ENCODE peak calls at places on chromosomes 13 and 19, in six cellular contexts. One of them, this sample, is unnamed.

GRCh38 chr13:103852036-103852435 is 785.8 kb upstream of the SLC10A2 start:
- DNase-seq in AG10803: no peak
- DNase-seq in GM23338: no peak
- DNase-seq in fibroblast of lung: no peak
- DNase-seq in esophagus muscularis mucosa: no peak
- DNase-seq in astrocyte of the spinal cord: no peak
- DNase-seq in this sample: no peak

GRCh38 chr19:38526430-38526829 is 91.3 kb downstream of the MAP4K1 start:
- DNase-seq in AG10803: no peak
- DNase-seq in GM23338: no peak
- DNase-seq in fibroblast of lung: no peak
- DNase-seq in esophagus muscularis mucosa: no peak
- DNase-seq in astrocyte of the spinal cord: no peak
- DNase-seq in this sample: no peak

GRCh38 chr19:51433092-51433491 is 15.7 kb upstream of the SIGLEC10 start:
- DNase-seq in AG10803: no peak
- DNase-seq in GM23338: no peak
- DNase-seq in fibroblast of lung: no peak
- DNase-seq in esophagus muscularis mucosa: no peak
- DNase-seq in astrocyte of the spinal cord: no peak
- DNase-seq in this sample: no peak

GRCh38 chr13:76759877-76760276 is 126.3 kb downstream of the KCTD12 start:
- DNase-seq in AG10803: no peak
- DNase-seq in GM23338: no peak
- DNase-seq in fibroblast of lung: peak; percentile 71
- DNase-seq in esophagus muscularis mucosa: no peak
- DNase-seq in astrocyte of the spinal cord: peak; percentile 38
- DNase-seq in this sample: peak; percentile 90

GRCh38 chr13:59497845-59498244 is 665.9 kb downstream of the DIAPH3 start:
- DNase-seq in AG10803: no peak
- DNase-seq in GM23338: no peak
- DNase-seq in fibroblast of lung: no peak
- DNase-seq in esophagus muscularis mucosa: no peak
- DNase-seq in astrocyte of the spinal cord: no peak
- DNase-seq in this sample: no peak

GRCh38 chr19:51354742-51355148 is 11.4 kb downstream of the ETFB start:
- DNase-seq in AG10803: no peak
- DNase-seq in GM23338: peak; percentile 81
- DNase-seq in fibroblast of lung: peak; percentile 56
- DNase-seq in esophagus muscularis mucosa: no peak
- DNase-seq in astrocyte of the spinal cord: peak; percentile 17
- DNase-seq in this sample: peak; percentile 70

GRCh38 chr13:112116187-112116950 is 49.4 kb downstream of the SOX1 start:
- DNase-seq in AG10803: no peak
- DNase-seq in GM23338: no peak
- DNase-seq in fibroblast of lung: no peak
- DNase-seq in esophagus muscularis mucosa: no peak
- DNase-seq in astrocyte of the spinal cord: no peak
- DNase-seq in this sample: no peak

GRCh38 chr19:8108560-8109445 is 40.6 kb downstream of the FBN3 start:
- DNase-seq in AG10803: no peak
- DNase-seq in GM23338: no peak
- DNase-seq in fibroblast of lung: no peak
- DNase-seq in esophagus muscularis mucosa: no peak
- DNase-seq in astrocyte of the spinal cord: no peak
- DNase-seq in this sample: no peak

GRCh38 chr19:28869459-28869858 is 343.5 kb downstream of the UQCRFS1 start:
- DNase-seq in AG10803: no peak
- DNase-seq in GM23338: no peak
- DNase-seq in fibroblast of lung: no peak
- DNase-seq in esophagus muscularis mucosa: no peak
- DNase-seq in astrocyte of the spinal cord: no peak
- DNase-seq in this sample: no peak

GRCh38 chr19:56091066-56091490 is 30.0 kb downstream of the ZNF787 start:
- DNase-seq in AG10803: peak; percentile 37
- DNase-seq in GM23338: no peak
- DNase-seq in fibroblast of lung: peak; percentile 40
- DNase-seq in esophagus muscularis mucosa: no peak
- DNase-seq in astrocyte of the spinal cord: peak; percentile 31
- DNase-seq in this sample: peak; percentile 32

GRCh38 chr13:106118996-106119395 is 416.5 kb downstream of the EFNB2 start:
- DNase-seq in AG10803: no peak
- DNase-seq in GM23338: no peak
- DNase-seq in fibroblast of lung: peak; percentile 61
- DNase-seq in esophagus muscularis mucosa: no peak
- DNase-seq in astrocyte of the spinal cord: no peak
- DNase-seq in this sample: no peak

GRCh38 chr13:29713841-29714240 is 118.4 kb upstream of the SLC7A1 start:
- DNase-seq in AG10803: no peak
- DNase-seq in GM23338: peak; percentile 57
- DNase-seq in fibroblast of lung: no peak
- DNase-seq in esophagus muscularis mucosa: no peak
- DNase-seq in astrocyte of the spinal cord: peak; percentile 29
- DNase-seq in this sample: peak; percentile 14

GRCh38 chr13:32224916-32225315 is 90.2 kb downstream of the ZAR1L start:
- DNase-seq in AG10803: no peak
- DNase-seq in GM23338: no peak
- DNase-seq in fibroblast of lung: peak; percentile 33
- DNase-seq in esophagus muscularis mucosa: no peak
- DNase-seq in astrocyte of the spinal cord: no peak
- DNase-seq in this sample: no peak

GRCh38 chr13:23599083-23599925 is 29.1 kb downstream of the TNFRSF19 start:
- DNase-seq in AG10803: no peak
- DNase-seq in GM23338: peak; percentile 88
- DNase-seq in fibroblast of lung: peak; percentile 32
- DNase-seq in esophagus muscularis mucosa: no peak
- DNase-seq in astrocyte of the spinal cord: no peak
- DNase-seq in this sample: no peak
- TF ChIP-seq CTCF in AG10803: no peak
- TF ChIP-seq CTCF in GM23338: peak; percentile 46
- TF ChIP-seq CTCF in fibroblast of lung: no peak
- TF ChIP-seq CTCF in esophagus muscularis mucosa: no peak
- TF ChIP-seq CTCF in astrocyte of the spinal cord: peak; percentile 2
- TF ChIP-seq CTCF in this sample: peak; percentile 25

DNA sequence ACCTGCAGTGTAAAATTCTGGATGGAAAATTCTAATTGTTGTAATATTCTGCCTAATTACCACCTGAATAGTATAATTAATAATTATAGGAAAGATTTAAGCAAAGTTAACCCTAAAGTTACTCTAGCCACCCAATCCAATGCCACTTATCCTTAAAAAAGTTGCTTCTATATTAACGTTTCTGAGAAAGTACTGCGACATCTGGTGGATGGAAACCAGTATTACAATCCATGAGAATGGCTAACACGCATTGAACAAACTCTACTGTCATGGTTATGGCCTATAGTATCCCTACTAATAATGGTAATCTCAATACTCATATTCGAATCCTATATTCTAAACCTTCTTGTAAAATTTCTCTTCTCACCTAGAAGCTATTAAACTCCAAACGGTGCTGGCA is 1551.8 kb downstream of the SLITRK1 start:
- DNase-seq in AG10803: no peak
- DNase-seq in GM23338: peak; percentile 65
- DNase-seq in fibroblast of lung: no peak
- DNase-seq in esophagus muscularis mucosa: no peak
- DNase-seq in astrocyte of the spinal cord: peak; percentile 9
- DNase-seq in this sample: peak; percentile 4
- TF ChIP-seq CTCF in AG10803: no peak
- TF ChIP-seq CTCF in GM23338: peak; percentile 68
- TF ChIP-seq CTCF in fibroblast of lung: peak; percentile 37
- TF ChIP-seq CTCF in esophagus muscularis mucosa: no peak
- TF ChIP-seq CTCF in astrocyte of the spinal cord: peak; percentile 42
- TF ChIP-seq CTCF in this sample: peak; percentile 42

GRCh38 chr13:71300602-71301001 is 566.4 kb downstream of the DACH1 start:
- DNase-seq in AG10803: no peak
- DNase-seq in GM23338: no peak
- DNase-seq in fibroblast of lung: no peak
- DNase-seq in esophagus muscularis mucosa: no peak
- DNase-seq in astrocyte of the spinal cord: no peak
- DNase-seq in this sample: no peak
- TF ChIP-seq CTCF in AG10803: no peak
- TF ChIP-seq CTCF in GM23338: no peak
- TF ChIP-seq CTCF in fibroblast of lung: no peak
- TF ChIP-seq CTCF in esophagus muscularis mucosa: no peak
- TF ChIP-seq CTCF in astrocyte of the spinal cord: no peak
- TF ChIP-seq CTCF in this sample: no peak

GRCh38 chr19:15156391-15156790 is 44.4 kb downstream of the NOTCH3 start:
- DNase-seq in AG10803: no peak
- DNase-seq in GM23338: no peak
- DNase-seq in fibroblast of lung: no peak
- DNase-seq in esophagus muscularis mucosa: no peak
- DNase-seq in astrocyte of the spinal cord: no peak
- DNase-seq in this sample: no peak

GRCh38 chr19:15159251-15159650 is 41.5 kb downstream of the NOTCH3 start:
- DNase-seq in AG10803: peak; percentile 17
- DNase-seq in GM23338: peak; percentile 57
- DNase-seq in fibroblast of lung: no peak
- DNase-seq in esophagus muscularis mucosa: no peak
- DNase-seq in astrocyte of the spinal cord: peak; percentile 26
- DNase-seq in this sample: no peak

GRCh38 chr19:15166700-15167099 is 34.1 kb downstream of the NOTCH3 start:
- DNase-seq in AG10803: no peak
- DNase-seq in GM23338: peak; percentile 39
- DNase-seq in fibroblast of lung: no peak
- DNase-seq in esophagus muscularis mucosa: no peak
- DNase-seq in astrocyte of the spinal cord: no peak
- DNase-seq in this sample: no peak

GRCh38 chr19:15161028-15161984 is 39.5 kb downstream of the NOTCH3 start:
- DNase-seq in AG10803: peak; percentile 46
- DNase-seq in GM23338: peak; percentile 38
- DNase-seq in fibroblast of lung: peak; percentile 9
- DNase-seq in esophagus muscularis mucosa: no peak
- DNase-seq in astrocyte of the spinal cord: no peak
- DNase-seq in this sample: no peak
- TF ChIP-seq CTCF in AG10803: peak; percentile 62
- TF ChIP-seq CTCF in GM23338: peak; percentile 54
- TF ChIP-seq CTCF in fibroblast of lung: peak; percentile 25
- TF ChIP-seq CTCF in esophagus muscularis mucosa: no peak
- TF ChIP-seq CTCF in astrocyte of the spinal cord: peak; percentile 38
- TF ChIP-seq CTCF in this sample: peak; percentile 57